ENCODE peak calls at places on chromosomes 2 and 18, in five cellular contexts. K is HTR-8/SVneo; I is stimulated activated CD8-positive, alpha-beta memory T cell treated with anti-CD3 and anti-CD28 coated beads, Interleukin-4, amount 100 ng/mL, for 4 hours; F is activated naive CD8-positive, alpha-beta T cell treated with anti-CD3 and anti-CD28 coated beads, Interleukin-2, amount 10 ng/mL, durations not matched to agents 7 days and 5 days; E is astrocyte of the spinal cord. B is an unnamed sample.

GRCh38 chr18:5894613-5895299 is 566 bp downstream of the TMEM200C start:
- DNase-seq in I (no peak), K (no peak), E (no peak), F (peak; percentile 30), B (no peak)

GRCh38 chr2:65666156-65666725 is 233.8 kb upstream of the SPRED2 start:
- DNase-seq in E (peak; percentile 70), I (no peak), F (no peak), K (peak; percentile 45), B (no peak)

GRCh38 chr18:56869189-56869777 is 218.1 kb downstream of the WDR7 start:
- DNase-seq in E (peak; percentile 42), I (no peak), K (peak; percentile 3), F (no peak), B (no peak)

GRCh38 chr2:71455011-71455740 is 1.8 kb downstream of the DYSF start:
- DNase-seq in I (no peak), F (no peak), K (no peak), E (no peak), B (no peak)

GRCh38 chr18:5339202-5339834 is 43.8 kb upstream of the ZBTB14 start:
- DNase-seq in I (no peak), E (no peak), F (no peak), K (no peak), B (no peak)

GRCh38 chr18:46706968-46707367 is 49.9 kb downstream of the ST8SIA5 start:
- DNase-seq in E (peak; percentile 16), I (no peak), F (no peak), K (no peak), B (no peak)

GRCh38 chr2:23791030-23791429 is 135.9 kb downstream of the ATAD2B start:
- DNase-seq in F (no peak), I (no peak), E (peak; percentile 76), K (no peak), B (no peak)

GRCh38 chr18:48122376-48122775 is 191.9 kb upstream of the SMAD2 start:
- DNase-seq in I (no peak), K (no peak), E (no peak), F (no peak), B (no peak)

GRCh38 chr18:70221156-70221910 is 15.8 kb upstream of the RTTN start:
- DNase-seq in F (no peak), K (no peak), I (no peak), E (no peak), B (no peak)

GRCh38 chr2:36800381-36800780 is 103.9 kb downstream of the VIT start:
- DNase-seq in E (no peak), I (no peak), K (no peak), F (no peak), B (peak; percentile 60)

GRCh38 chr2:175600024-175600831 is 401.8 kb downstream of the LNPK start:
- DNase-seq in I (no peak), F (no peak), E (no peak), K (peak; percentile 18), B (no peak)

GRCh38 chr2:146669735-146670134 is 1175.1 kb upstream of the ACVR2A start:
- DNase-seq in E (no peak), K (no peak), I (no peak), F (no peak), B (no peak)

GRCh38 chr2:241157841-241158545 is 7.7 kb downstream of the PPP1R7 start:
- DNase-seq in I (no peak), K (no peak), E (peak; percentile 23), F (no peak), B (no peak)

GRCh38 chr2:160411167-160411566 is 82.4 kb downstream of the RBMS1 start:
- DNase-seq in I (no peak), K (no peak), F (no peak), E (no peak), B (peak; percentile 60)

GRCh38 chr2:231049286-231050017 is 7.2 kb upstream of the PSMD1 start:
- DNase-seq in K (no peak), F (no peak), E (no peak), I (no peak), B (no peak)

B was measured in activated CD8-positive, alpha-beta memory T cell treated with anti-CD3 and anti-CD28 coated beads, Interleukin-2, amount 50 U/mL, for 48 hours.